ENCODE peak calls at places on chromosomes 2 and 18, in five cellular contexts. S is RPMI8226, H is GM10248, F is H4, U is HuH-7.5. Z is an unnamed sample.

GRCh38 chr2:191521608-191522208 is 156.2 kb upstream of the NABP1 start:
- DNase-seq in U (no peak), S (peak; percentile 12), F (peak; percentile 21), H (peak; percentile 31), Z (no peak)

GRCh38 chr2:1538663-1539062 is 125.4 kb downstream of the TPO start:
- DNase-seq in F (peak; percentile 52), H (no peak), U (no peak), S (peak; percentile 44), Z (no peak)

GRCh38 chr2:234446404-234447076 is 50.3 kb downstream of the ARL4C start:
- DNase-seq in S (peak; percentile 67), H (peak; percentile 67), F (no peak), U (no peak), Z (no peak)

GRCh38 chr2:121791801-121792221 is 36.4 kb downstream of the TSN start:
- DNase-seq in H (no peak), U (no peak), S (no peak), F (no peak), Z (peak; percentile 32)

GRCh38 chr2:62934501-62934900 is 116.1 kb upstream of the OTX1 start:
- DNase-seq in F (no peak), U (no peak), S (no peak), H (no peak), Z (peak; percentile 48)

GRCh38 chr2:221571391-221572179 is 519 bp downstream of the EPHA4 start:
- DNase-seq in S (no peak), F (no peak), H (peak; percentile 24), U (no peak), Z (peak; percentile 16)

GRCh38 chr2:219629976-219630695 is 2.7 kb downstream of the SLC4A3 start:
- DNase-seq in U (no peak), F (no peak), S (no peak), H (no peak), Z (no peak)

GRCh38 chr2:119810039-119810630 is 50.4 kb downstream of the PTPN4 start:
- DNase-seq in S (no peak), H (no peak), F (no peak), U (no peak), Z (no peak)

GRCh38 chr2:8544786-8545631 is 136.8 kb upstream of the ID2 start:
- DNase-seq in F (peak; percentile 80), U (no peak), S (peak; percentile 83), H (peak; percentile 84), Z (no peak)

GRCh38 chr2:20215183-20216040 is 9.5 kb downstream of the SDC1 start:
- DNase-seq in H (no peak), F (no peak), U (peak; percentile 74), S (no peak), Z (no peak)

GRCh38 chr18:65380986-65381385 is 369.8 kb upstream of the CDH7 start:
- DNase-seq in H (no peak), U (no peak), F (no peak), S (no peak), Z (no peak)

GRCh38 chr2:205680903-205681302 is 1.4 kb upstream of the NRP2 start:
- DNase-seq in S (no peak), U (no peak), F (no peak), H (no peak), Z (no peak)

GRCh38 chr2:201313362-201313761 is 43.8 kb downstream of the FLACC1 start:
- DNase-seq in F (no peak), S (no peak), H (no peak), U (no peak), Z (no peak)

GRCh38 chr2:36480028-36480427 is 117.9 kb downstream of the FEZ2 start:
- DNase-seq in S (peak; percentile 46), H (no peak), U (no peak), F (no peak), Z (no peak)

GRCh38 chr2:233350708-233351107 is 3.6 kb upstream of the DGKD start:
- DNase-seq in U (peak; percentile 47), F (peak; percentile 93), S (no peak), H (no peak), Z (no peak)

GRCh38 chr2:6787376-6787775 is 78.3 kb downstream of the CMPK2 start:
- DNase-seq in H (no peak), F (no peak), S (no peak), U (no peak), Z (no peak)

GRCh38 chr2:46982356-46983064 is 66.9 kb upstream of the MCFD2 start:
- DNase-seq in U (no peak), H (no peak), F (no peak), S (peak; percentile 44), Z (no peak)